ENCODE peak calls at places on chromosomes 4 and X, in four cellular contexts. O, Q, D and J are unnamed samples.

GRCh38 chrX:16589211-16589610 is 60.7 kb upstream of the S100G start:
- DNase-seq in O (peak; percentile 64), D (no peak), Q (peak; percentile 63), J (no peak)

GRCh38 chrX:53048169-53049126 is at the start of gene GPR173:
- DNase-seq in Q (peak; percentile 37), D (no peak), O (peak; percentile 83), J (peak; percentile 81)

GRCh38 chr4:73451978-73452747 is 16.1 kb downstream of the AFP start:
- DNase-seq in O (peak; percentile 52), D (no peak), Q (no peak), J (no peak)

GRCh38 chr4:28744066-28744465 is 1883.4 kb downstream of the STIM2 start:
- DNase-seq in D (no peak), Q (no peak), O (no peak), J (no peak)

GRCh38 chr4:141730805-141731204 is 94.4 kb downstream of the IL15 start:
- DNase-seq in D (no peak), Q (peak; percentile 4), O (peak; percentile 31), J (no peak)

GRCh38 chr4:54363037-54363436 is 133.9 kb downstream of the PDGFRA start:
- DNase-seq in D (no peak), O (no peak), Q (no peak), J (no peak)

GRCh38 chr4:24471623-24472510 is 112.5 kb downstream of the DHX15 start:
- DNase-seq in O (peak; percentile 47), D (peak; percentile 68), Q (no peak), J (peak; percentile 76)

GRCh38 chr4:6688879-6689505 is 4.7 kb upstream of the S100P start:
- DNase-seq in O (peak; percentile 91), D (peak; percentile 87), Q (peak; percentile 92), J (peak; percentile 78)

GRCh38 chrX:141894733-141895132 is 9.0 kb upstream of the MAGEC1 start:
- DNase-seq in O (no peak), D (no peak), Q (no peak), J (no peak)

GRCh38 chrX:68746988-68747387 is 81.8 kb upstream of the EFNB1 start:
- DNase-seq in D (no peak), O (no peak), Q (no peak), J (no peak)

GRCh38 chr4:153122855-153123254 is 81.4 kb upstream of the TRIM2 start:
- DNase-seq in Q (no peak), O (no peak), D (peak; percentile 11), J (no peak)

GRCh38 chrX:119870626-119871131 is 854 bp downstream of the RNF113A start:
- DNase-seq in O (peak; percentile 43), D (peak; percentile 63), Q (no peak), J (no peak)

GRCh38 chr4:5969336-5969735 is 48.9 kb downstream of the C4orf50 start:
- DNase-seq in D (no peak), O (no peak), Q (no peak), J (no peak)

GRCh38 chrX:150897371-150898319 is 823 bp downstream of the CD99L2 start:
- DNase-seq in O (peak; percentile 30), Q (peak; percentile 16), D (peak; percentile 72), J (no peak)